ENCODE peak calls at places on chromosomes 1 and 21, in seven cellular contexts. One of them, this sample, is unnamed.

GRCh38 chr1:224922404-224923164 is 6.9 kb upstream of the DNAH14 start:
- DNase-seq in A549: peak; percentile 48
- DNase-seq in thoracic aorta: no peak
- DNase-seq in psoas muscle: no peak
- DNase-seq in CD8-positive, alpha-beta T cell: no peak
- DNase-seq in ovary: peak; percentile 21
- DNase-seq in HCT116: peak; percentile 31
- DNase-seq in this sample: no peak

GRCh38 chr1:24825174-24825573 is 79.9 kb downstream of the CLIC4 start:
- DNase-seq in thoracic aorta: no peak
- DNase-seq in A549: no peak
- DNase-seq in psoas muscle: no peak
- DNase-seq in HCT116: no peak
- DNase-seq in CD8-positive, alpha-beta T cell: no peak
- DNase-seq in ovary: no peak
- DNase-seq in this sample: no peak

GRCh38 chr1:143735764-143736461 is 235.9 kb downstream of the FAM72C start:
- DNase-seq in CD8-positive, alpha-beta T cell: no peak
- DNase-seq in A549: peak; percentile 90
- DNase-seq in HCT116: no peak
- DNase-seq in psoas muscle: no peak
- DNase-seq in ovary: no peak
- DNase-seq in thoracic aorta: no peak
- DNase-seq in this sample: no peak

GRCh38 chr1:8554956-8555534 is 237.1 kb downstream of the SLC45A1 start:
- DNase-seq in HCT116: no peak
- DNase-seq in thoracic aorta: no peak
- DNase-seq in psoas muscle: no peak
- DNase-seq in CD8-positive, alpha-beta T cell: no peak
- DNase-seq in ovary: no peak
- DNase-seq in A549: no peak
- DNase-seq in this sample: no peak

GRCh38 chr1:198699167-198700015 is 60.6 kb downstream of the PTPRC start:
- DNase-seq in psoas muscle: no peak
- DNase-seq in ovary: peak; percentile 23
- DNase-seq in CD8-positive, alpha-beta T cell: peak; percentile 45
- DNase-seq in thoracic aorta: no peak
- DNase-seq in HCT116: peak; percentile 59
- DNase-seq in A549: peak; percentile 55
- DNase-seq in this sample: peak; percentile 9

GRCh38 chr1:209158851-209159250 is 424.7 kb upstream of the CAMK1G start:
- DNase-seq in CD8-positive, alpha-beta T cell: no peak
- DNase-seq in A549: no peak
- DNase-seq in psoas muscle: no peak
- DNase-seq in thoracic aorta: no peak
- DNase-seq in HCT116: no peak
- DNase-seq in ovary: no peak
- DNase-seq in this sample: no peak

GRCh38 chr21:46098303-46099141 is 610 bp downstream of the COL6A2 start:
- DNase-seq in HCT116: no peak
- DNase-seq in ovary: peak; percentile 61
- DNase-seq in psoas muscle: peak; percentile 35
- DNase-seq in A549: no peak
- DNase-seq in thoracic aorta: peak; percentile 0
- DNase-seq in CD8-positive, alpha-beta T cell: no peak
- DNase-seq in this sample: peak; percentile 33

GRCh38 chr1:212415107-212415841 is 588 bp upstream of the PACC1 start:
- DNase-seq in A549: no peak
- DNase-seq in thoracic aorta: no peak
- DNase-seq in psoas muscle: no peak
- DNase-seq in HCT116: no peak
- DNase-seq in ovary: no peak
- DNase-seq in CD8-positive, alpha-beta T cell: no peak
- DNase-seq in this sample: no peak

GRCh38 chr1:217494767-217495166 is 136.1 kb downstream of the GPATCH2 start:
- DNase-seq in CD8-positive, alpha-beta T cell: no peak
- DNase-seq in A549: no peak
- DNase-seq in ovary: no peak
- DNase-seq in psoas muscle: no peak
- DNase-seq in thoracic aorta: no peak
- DNase-seq in HCT116: no peak
- DNase-seq in this sample: no peak

GRCh38 chr1:26730695-26731094 is 34.9 kb downstream of the ARID1A start:
- DNase-seq in thoracic aorta: no peak
- DNase-seq in A549: no peak
- DNase-seq in ovary: no peak
- DNase-seq in HCT116: no peak
- DNase-seq in psoas muscle: no peak
- DNase-seq in CD8-positive, alpha-beta T cell: no peak
- DNase-seq in this sample: no peak

GRCh38 chr1:32180186-32181060 is 948 bp downstream of the TXLNA start:
- DNase-seq in HCT116: no peak
- DNase-seq in thoracic aorta: no peak
- DNase-seq in ovary: peak; percentile 72
- DNase-seq in A549: peak; percentile 32
- DNase-seq in psoas muscle: peak; percentile 73
- DNase-seq in CD8-positive, alpha-beta T cell: no peak
- DNase-seq in this sample: peak; percentile 63

GRCh38 chr1:54538538-54538937 is 9.5 kb upstream of the ACOT11 start:
- DNase-seq in HCT116: no peak
- DNase-seq in A549: no peak
- DNase-seq in psoas muscle: no peak
- DNase-seq in ovary: no peak
- DNase-seq in CD8-positive, alpha-beta T cell: no peak
- DNase-seq in thoracic aorta: no peak
- DNase-seq in this sample: no peak

GRCh38 chr1:210232524-210233215 is at the start of gene SERTAD4:
- DNase-seq in HCT116: peak; percentile 23
- DNase-seq in thoracic aorta: no peak
- DNase-seq in CD8-positive, alpha-beta T cell: no peak
- DNase-seq in A549: no peak
- DNase-seq in ovary: peak; percentile 66
- DNase-seq in psoas muscle: peak; percentile 34
- DNase-seq in this sample: no peak

GRCh38 chr1:157968503-157968902 is 24.9 kb upstream of the KIRREL1 start:
- DNase-seq in psoas muscle: peak; percentile 27
- DNase-seq in ovary: no peak
- DNase-seq in HCT116: no peak
- DNase-seq in CD8-positive, alpha-beta T cell: no peak
- DNase-seq in A549: peak; percentile 44
- DNase-seq in thoracic aorta: no peak
- DNase-seq in this sample: peak; percentile 25

GRCh38 chr1:153679337-153680119 is 1.0 kb downstream of the NPR1 start:
- DNase-seq in CD8-positive, alpha-beta T cell: no peak
- DNase-seq in HCT116: no peak
- DNase-seq in psoas muscle: no peak
- DNase-seq in ovary: peak; percentile 64
- DNase-seq in A549: peak; percentile 30
- DNase-seq in thoracic aorta: no peak
- DNase-seq in this sample: no peak

GRCh38 chr1:150688786-150689185 is 8.2 kb downstream of the GOLPH3L start:
- DNase-seq in CD8-positive, alpha-beta T cell: no peak
- DNase-seq in thoracic aorta: no peak
- DNase-seq in HCT116: no peak
- DNase-seq in ovary: no peak
- DNase-seq in A549: no peak
- DNase-seq in psoas muscle: no peak
- DNase-seq in this sample: no peak

GRCh38 chr1:247054992-247055415 is 23.6 kb downstream of the ZNF670 start:
- DNase-seq in CD8-positive, alpha-beta T cell: no peak
- DNase-seq in ovary: no peak
- DNase-seq in A549: no peak
- DNase-seq in psoas muscle: no peak
- DNase-seq in thoracic aorta: no peak
- DNase-seq in HCT116: no peak
- DNase-seq in this sample: no peak
- H3K9me3 ChIP-seq in CD8-positive, alpha-beta T cell: peaks cover 31% of the 10 kb centered on the region
- H3K9me3 ChIP-seq in ovary: no peaks in the 10 kb centered on the region
- H3K9me3 ChIP-seq in A549: peaks cover 75% of the 10 kb centered on the region
- H3K9me3 ChIP-seq in psoas muscle: peaks cover 33% of the 10 kb centered on the region
- H3K9me3 ChIP-seq in thoracic aorta: peaks cover 31% of the 10 kb centered on the region
- H3K9me3 ChIP-seq in HCT116: peaks cover 35% of the 10 kb centered on the region
- H3K9me3 ChIP-seq in this sample: peaks cover 96% of the 10 kb centered on the region

GRCh38 chr21:17454315-17455027 is 58.4 kb upstream of the CXADR start:
- DNase-seq in ovary: peak; percentile 55
- DNase-seq in A549: peak; percentile 92
- DNase-seq in thoracic aorta: no peak
- DNase-seq in psoas muscle: peak; percentile 40
- DNase-seq in CD8-positive, alpha-beta T cell: no peak
- DNase-seq in HCT116: peak; percentile 89
- DNase-seq in this sample: no peak
- H3K4me3 ChIP-seq in ovary: no peak overlapping the region
- H3K4me3 ChIP-seq in A549: peak overlapping the region; percentile 32
- H3K4me3 ChIP-seq in thoracic aorta: no peak overlapping the region
- H3K4me3 ChIP-seq in psoas muscle: no peak overlapping the region
- H3K4me3 ChIP-seq in CD8-positive, alpha-beta T cell: no peak overlapping the region
- H3K4me3 ChIP-seq in HCT116: peak overlapping the region; percentile 15
- H3K4me3 ChIP-seq in this sample: no peak overlapping the region

DNA sequence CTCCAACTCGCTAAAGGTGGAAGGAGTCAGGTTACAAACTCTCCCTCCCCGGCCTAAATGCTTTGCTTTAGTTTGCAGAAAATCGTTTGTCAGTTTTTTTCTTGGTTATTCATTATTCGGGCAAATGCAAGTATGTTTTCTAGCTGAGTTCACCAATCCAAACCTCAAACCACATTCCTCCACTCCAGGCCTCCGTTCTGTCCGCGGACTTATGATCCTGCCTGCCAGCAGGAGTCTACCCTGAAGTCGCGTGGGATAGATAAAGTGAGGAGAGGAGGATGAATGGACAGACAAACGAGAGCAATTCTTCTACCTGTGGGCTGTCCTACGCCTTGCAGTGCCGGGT is 1.3 kb downstream of the ADAMTS1 start:
- DNase-seq in CD8-positive, alpha-beta T cell: no peak
- DNase-seq in psoas muscle: no peak
- DNase-seq in thoracic aorta: no peak
- DNase-seq in A549: peak; percentile 33
- DNase-seq in HCT116: no peak
- DNase-seq in ovary: no peak
- DNase-seq in this sample: no peak
- TF ChIP-seq CTCF in CD8-positive, alpha-beta T cell: no peak
- TF ChIP-seq CTCF in psoas muscle: no peak
- TF ChIP-seq CTCF in thoracic aorta: no peak
- TF ChIP-seq CTCF in A549: no peak
- TF ChIP-seq CTCF in HCT116: no peak
- TF ChIP-seq CTCF in ovary: no peak
- TF ChIP-seq CTCF in this sample: no peak

DNA sequence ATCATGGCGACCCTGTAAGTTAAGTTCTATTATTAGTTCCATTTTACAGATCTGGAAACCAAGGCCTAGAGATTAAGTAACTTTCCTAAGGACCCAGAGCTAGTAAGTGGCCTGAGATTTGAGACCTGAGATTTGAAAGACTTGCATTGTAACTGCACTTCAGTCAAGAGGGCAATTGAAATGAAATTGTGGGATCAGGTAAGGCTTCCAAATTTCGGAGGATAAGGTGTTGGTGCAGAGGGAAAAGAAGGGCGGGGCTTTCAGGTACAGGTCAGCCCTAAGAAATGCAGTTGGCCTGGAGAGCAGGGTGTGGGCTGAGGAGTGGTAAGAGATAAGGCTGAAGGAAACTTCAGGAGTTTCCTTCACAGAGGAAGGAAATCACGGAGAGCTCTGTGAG is 51.2 kb downstream of the SLC16A1 start:
- DNase-seq in A549: no peak
- DNase-seq in thoracic aorta: no peak
- DNase-seq in psoas muscle: no peak
- DNase-seq in CD8-positive, alpha-beta T cell: no peak
- DNase-seq in ovary: no peak
- DNase-seq in HCT116: peak; percentile 13
- DNase-seq in this sample: no peak
- H3K9me3 ChIP-seq in A549: no peaks in the 10 kb centered on the region
- H3K9me3 ChIP-seq in thoracic aorta: no peaks in the 10 kb centered on the region
- H3K9me3 ChIP-seq in psoas muscle: no peaks in the 10 kb centered on the region
- H3K9me3 ChIP-seq in CD8-positive, alpha-beta T cell: no peaks in the 10 kb centered on the region
- H3K9me3 ChIP-seq in ovary: no peaks in the 10 kb centered on the region
- H3K9me3 ChIP-seq in HCT116: no peaks in the 10 kb centered on the region
- H3K9me3 ChIP-seq in this sample: no peaks in the 10 kb centered on the region

GRCh38 chr1:178060789-178061556 is 32.9 kb upstream of the RASAL2 start:
- DNase-seq in HCT116: no peak
- DNase-seq in CD8-positive, alpha-beta T cell: no peak
- DNase-seq in thoracic aorta: no peak
- DNase-seq in ovary: no peak
- DNase-seq in psoas muscle: no peak
- DNase-seq in A549: peak; percentile 21
- DNase-seq in this sample: no peak
- H3K4me3 ChIP-seq in HCT116: no peak overlapping the region
- H3K4me3 ChIP-seq in CD8-positive, alpha-beta T cell: no peak overlapping the region
- H3K4me3 ChIP-seq in thoracic aorta: peak overlapping the region; percentile 27
- H3K4me3 ChIP-seq in ovary: no peak overlapping the region
- H3K4me3 ChIP-seq in psoas muscle: peak overlapping the region; percentile 0
- H3K4me3 ChIP-seq in A549: no peak overlapping the region
- H3K4me3 ChIP-seq in this sample: no peak overlapping the region